ENCODE peak calls at places on chromosomes 1 and 21, in nine cellular contexts. Z is M059J, D is HEK293T, E is nucleus accumbens, R is EL, I is MM.1S, Y is C1 segment of cervical spinal cord, F is foreskin fibroblast, C is T-cell. V is an unnamed sample.

GRCh38 chr1:46180082-46180616 is 3.9 kb upstream of the P3R3URF start:
- DNase-seq in R (no peak), C (no peak), Z (peak), D (no peak), F (peak), Y (peak), E (peak), I (no peak), V (peak)

GRCh38 chr1:101207891-101208290 is 28.9 kb upstream of the S1PR1 start:
- DNase-seq in C (no peak), R (no peak), D (no peak), E (no peak), Z (peak), I (no peak), F (peak), Y (peak), V (no peak)

GRCh38 chr21:43270800-43271261 is 102.0 kb downstream of the CRYAA start:
- DNase-seq in D (no peak), C (no peak), F (peak), E (no peak), Y (no peak), I (no peak), Z (peak), R (no peak), V (no peak)

GRCh38 chr1:202850593-202851362 is 38.2 kb downstream of the RABIF start:
- DNase-seq in E (no peak), I (no peak), D (no peak), Y (no peak), Z (no peak), F (no peak), C (no peak), R (no peak), V (no peak)

GRCh38 chr1:2800664-2801045 is 838 bp downstream of the TTC34 start:
- DNase-seq in C (no peak), Y (no peak), F (no peak), Z (no peak), D (no peak), R (no peak), I (no peak), E (no peak), V (no peak)

GRCh38 chr1:157043685-157044084 is 1.9 kb downstream of the ARHGEF11 start:
- DNase-seq in Y (no peak), D (no peak), F (peak), I (no peak), E (no peak), R (peak), C (no peak), Z (no peak), V (no peak)

GRCh38 chr1:115782571-115783281 is 14.2 kb upstream of the CASQ2 start:
- DNase-seq in F (peak), R (peak), Z (peak), C (no peak), I (peak), E (no peak), D (no peak), Y (no peak), V (peak)

GRCh38 chr21:44979687-44980561 is 40.1 kb downstream of the SLX9 start:
- DNase-seq in R (no peak), F (no peak), I (no peak), Y (no peak), D (no peak), C (no peak), E (no peak), Z (no peak), V (no peak)

GRCh38 chr1:33225586-33225985 is 30.7 kb upstream of the ZNF362 start:
- DNase-seq in C (no peak), D (no peak), F (no peak), Y (no peak), R (no peak), Z (no peak), E (no peak), I (peak), V (no peak)

GRCh38 chr21:16794944-16795343 is 717.9 kb upstream of the CXADR start:
- DNase-seq in Y (no peak), E (no peak), D (no peak), I (no peak), Z (peak), R (peak), F (peak), C (no peak), V (peak)

V was measured in HT1080.